ENCODE peak calls at places on chromosome 6, in six cellular contexts. P is NCI-H2081; Q is NCI-H460; K is progenitor cell of endocrine pancreas; O is posterior vena cava; I is activated T-helper 9 cell treated with anti-CD3 and anti-CD28 coated beads, Interleukin-2, amount 50 U/mL, for 16 hours. U is an unnamed sample.

GRCh38 chr6:159360306-159360705 is 191.1 kb downstream of the FNDC1 start:
- DNase-seq in K (no peak), P (no peak), I (no peak), O (no peak), Q (no peak), U (no peak)

GRCh38 chr6:140909156-140909555 is 1223.6 kb upstream of the GJE1 start:
- DNase-seq in K (no peak), I (no peak), Q (no peak), P (no peak), O (no peak), U (no peak)

GRCh38 chr6:79868098-79868722 is 79.1 kb downstream of the ELOVL4 start:
- DNase-seq in Q (peak; percentile 69), K (peak; percentile 28), P (peak; percentile 87), O (no peak), I (no peak), U (no peak)

GRCh38 chr6:7910654-7911344 is at the start of gene TXNDC5:
- DNase-seq in I (peak; percentile 67), Q (peak; percentile 58), O (peak; percentile 91), P (peak; percentile 78), K (peak; percentile 63), U (peak; percentile 57)

GRCh38 chr6:26183581-26184408 is 96.6 kb downstream of the HFE start:
- DNase-seq in Q (no peak), I (peak; percentile 21), K (no peak), P (no peak), O (peak; percentile 88), U (peak; percentile 48)

GRCh38 chr6:71392286-71392685 is 103.7 kb downstream of the OGFRL1 start:
- DNase-seq in O (no peak), K (no peak), P (no peak), Q (no peak), I (no peak), U (no peak)

GRCh38 chr6:11575408-11576033 is 38.0 kb downstream of the TMEM170B start:
- DNase-seq in P (peak; percentile 46), I (no peak), K (peak; percentile 24), O (no peak), Q (peak; percentile 86), U (peak; percentile 11)

GRCh38 chr6:107466062-107466461 is 6.7 kb upstream of the PDSS2 start:
- DNase-seq in K (no peak), Q (no peak), O (no peak), I (no peak), P (no peak), U (no peak)

GRCh38 chr6:163398104-163398503 is 16.4 kb upstream of the QKI start:
- DNase-seq in O (no peak), I (no peak), P (no peak), Q (no peak), K (no peak), U (no peak)

GRCh38 chr6:42419490-42420280 is 32.0 kb downstream of the TRERF1 start:
- DNase-seq in K (no peak), I (no peak), O (no peak), Q (no peak), P (no peak), U (no peak)

GRCh38 chr6:7047966-7048365 is 59.8 kb upstream of the RREB1 start:
- DNase-seq in Q (no peak), I (no peak), O (no peak), K (no peak), P (no peak), U (no peak)

GRCh38 chr6:90350689-90351554 is 54.3 kb upstream of the BACH2 start:
- DNase-seq in Q (no peak), I (no peak), K (no peak), P (no peak), O (no peak), U (no peak)

GRCh38 chr6:36852481-36853147 is 13.4 kb upstream of the CPNE5 start:
- DNase-seq in P (no peak), K (no peak), I (no peak), Q (no peak), O (peak; percentile 86), U (no peak)

GRCh38 chr6:50655848-50656453 is 57.4 kb upstream of the TFAP2D start:
- DNase-seq in K (no peak), Q (peak; percentile 4), O (no peak), P (no peak), I (no peak), U (no peak)

GRCh38 chr6:135209803-135210202 is 28.7 kb downstream of the MYB start:
- DNase-seq in P (no peak), Q (no peak), I (no peak), O (no peak), K (no peak), U (no peak)

U was measured in stimulated activated naive CD4-positive, alpha-beta T cell treated with Interleukin-2 at 50 U/mL for 16 hours.